ENCODE peak calls at places on chromosomes 4 and X, in six cellular contexts. One of them, this sample, is unnamed.

GRCh38 chr4:2256781-2257191 is 5.1 kb downstream of the MXD4 start:
- DNase-seq in endodermal cell: peak; percentile 44
- DNase-seq in adrenal gland: peak; percentile 68
- DNase-seq in Karpas-422: no peak
- DNase-seq in mucosa of descending colon: peak; percentile 56
- DNase-seq in MM.1S: no peak
- DNase-seq in this sample: peak; percentile 0

GRCh38 chr4:182518421-182518820 is 275.2 kb downstream of the TENM3 start:
- DNase-seq in endodermal cell: no peak
- DNase-seq in adrenal gland: no peak
- DNase-seq in Karpas-422: no peak
- DNase-seq in mucosa of descending colon: no peak
- DNase-seq in MM.1S: no peak
- DNase-seq in this sample: no peak

GRCh38 chr4:102247041-102247440 is 98.2 kb downstream of the SLC39A8 start:
- DNase-seq in endodermal cell: no peak
- DNase-seq in adrenal gland: no peak
- DNase-seq in Karpas-422: no peak
- DNase-seq in mucosa of descending colon: no peak
- DNase-seq in MM.1S: no peak
- DNase-seq in this sample: no peak

GRCh38 chr4:110666030-110666429 is 43.2 kb upstream of the PITX2 start:
- DNase-seq in endodermal cell: no peak
- DNase-seq in adrenal gland: no peak
- DNase-seq in Karpas-422: no peak
- DNase-seq in mucosa of descending colon: no peak
- DNase-seq in MM.1S: no peak
- DNase-seq in this sample: no peak

GRCh38 chr4:74631338-74631737 is 163.0 kb downstream of the BTC start:
- DNase-seq in endodermal cell: no peak
- DNase-seq in adrenal gland: no peak
- DNase-seq in Karpas-422: no peak
- DNase-seq in mucosa of descending colon: no peak
- DNase-seq in MM.1S: no peak
- DNase-seq in this sample: no peak

GRCh38 chrX:76428243-76429130 is 977 bp downstream of the MAGEE1 start:
- DNase-seq in endodermal cell: peak; percentile 66
- DNase-seq in adrenal gland: peak; percentile 9
- DNase-seq in Karpas-422: peak; percentile 55
- DNase-seq in mucosa of descending colon: peak; percentile 61
- DNase-seq in MM.1S: no peak
- DNase-seq in this sample: peak; percentile 53

GRCh38 chrX:13898084-13898483 is 81.2 kb upstream of the GPM6B start:
- DNase-seq in endodermal cell: peak; percentile 64
- DNase-seq in adrenal gland: no peak
- DNase-seq in Karpas-422: peak; percentile 86
- DNase-seq in mucosa of descending colon: no peak
- DNase-seq in MM.1S: peak; percentile 22
- DNase-seq in this sample: no peak

GRCh38 chr4:53484911-53485459 is 106.3 kb downstream of the LNX1 start:
- DNase-seq in endodermal cell: no peak
- DNase-seq in adrenal gland: no peak
- DNase-seq in Karpas-422: no peak
- DNase-seq in mucosa of descending colon: no peak
- DNase-seq in MM.1S: no peak
- DNase-seq in this sample: no peak

GRCh38 chrX:17826609-17827496 is 34.2 kb downstream of the RAI2 start:
- DNase-seq in endodermal cell: no peak
- DNase-seq in adrenal gland: no peak
- DNase-seq in Karpas-422: no peak
- DNase-seq in mucosa of descending colon: no peak
- DNase-seq in MM.1S: no peak
- DNase-seq in this sample: no peak

GRCh38 chrX:9278475-9279270 is 186.2 kb upstream of the TBL1X start:
- DNase-seq in endodermal cell: no peak
- DNase-seq in adrenal gland: no peak
- DNase-seq in Karpas-422: no peak
- DNase-seq in mucosa of descending colon: no peak
- DNase-seq in MM.1S: no peak
- DNase-seq in this sample: no peak

GRCh38 chrX:10041383-10041782 is 74.2 kb downstream of the CLDN34 start:
- DNase-seq in endodermal cell: peak; percentile 58
- DNase-seq in adrenal gland: no peak
- DNase-seq in Karpas-422: no peak
- DNase-seq in mucosa of descending colon: no peak
- DNase-seq in MM.1S: no peak
- DNase-seq in this sample: no peak

GRCh38 chr4:169823685-169824084 is 65.9 kb upstream of the HPF1 start:
- DNase-seq in endodermal cell: peak; percentile 91
- DNase-seq in adrenal gland: peak; percentile 32
- DNase-seq in Karpas-422: peak; percentile 46
- DNase-seq in mucosa of descending colon: no peak
- DNase-seq in MM.1S: peak; percentile 49
- DNase-seq in this sample: no peak

GRCh38 chrX:46912098-46912672 is at the start of gene JADE3:
- DNase-seq in endodermal cell: peak; percentile 88
- DNase-seq in adrenal gland: peak; percentile 77
- DNase-seq in Karpas-422: peak; percentile 43
- DNase-seq in mucosa of descending colon: peak; percentile 78
- DNase-seq in MM.1S: peak; percentile 56
- DNase-seq in this sample: no peak

GRCh38 chr4:212438-213174 is 88.3 kb downstream of the ZNF718 start:
- DNase-seq in endodermal cell: no peak
- DNase-seq in adrenal gland: peak; percentile 80
- DNase-seq in Karpas-422: no peak
- DNase-seq in mucosa of descending colon: no peak
- DNase-seq in MM.1S: no peak
- DNase-seq in this sample: no peak

GRCh38 chr4:76831475-76832390 is 66.2 kb downstream of the SOWAHB start:
- DNase-seq in endodermal cell: no peak
- DNase-seq in adrenal gland: no peak
- DNase-seq in Karpas-422: no peak
- DNase-seq in mucosa of descending colon: no peak
- DNase-seq in MM.1S: no peak
- DNase-seq in this sample: no peak

GRCh38 chr4:71230258-71230594 is 108.6 kb upstream of the SLC4A4 start:
- DNase-seq in endodermal cell: no peak
- DNase-seq in adrenal gland: no peak
- DNase-seq in Karpas-422: no peak
- DNase-seq in mucosa of descending colon: no peak
- DNase-seq in MM.1S: no peak
- DNase-seq in this sample: no peak

GRCh38 chrX:133085785-133086184 is 11.1 kb downstream of the USP26 start:
- DNase-seq in endodermal cell: no peak
- DNase-seq in adrenal gland: no peak
- DNase-seq in Karpas-422: no peak
- DNase-seq in mucosa of descending colon: no peak
- DNase-seq in MM.1S: no peak
- DNase-seq in this sample: no peak

GRCh38 chrX:149467920-149468319 is 37.2 kb downstream of the IDS start:
- DNase-seq in endodermal cell: no peak
- DNase-seq in adrenal gland: peak; percentile 18
- DNase-seq in Karpas-422: no peak
- DNase-seq in mucosa of descending colon: no peak
- DNase-seq in MM.1S: no peak
- DNase-seq in this sample: no peak

GRCh38 chr4:75244325-75244724 is 269.9 kb downstream of the RCHY1 start:
- DNase-seq in endodermal cell: no peak
- DNase-seq in adrenal gland: no peak
- DNase-seq in Karpas-422: no peak
- DNase-seq in mucosa of descending colon: peak; percentile 65
- DNase-seq in MM.1S: no peak
- DNase-seq in this sample: no peak

GRCh38 chr4:150310159-150310895 is 232.1 kb downstream of the DCLK2 start:
- DNase-seq in endodermal cell: no peak
- DNase-seq in adrenal gland: no peak
- DNase-seq in Karpas-422: no peak
- DNase-seq in mucosa of descending colon: no peak
- DNase-seq in MM.1S: no peak
- DNase-seq in this sample: no peak

GRCh38 chr4:25180524-25181131 is 20.4 kb upstream of the SEPSECS start:
- DNase-seq in endodermal cell: no peak
- DNase-seq in adrenal gland: no peak
- DNase-seq in Karpas-422: peak; percentile 88
- DNase-seq in mucosa of descending colon: no peak
- DNase-seq in MM.1S: peak; percentile 47
- DNase-seq in this sample: peak; percentile 9

GRCh38 chrX:149757206-149758067 is 16.4 kb upstream of the HSFX1 start:
- DNase-seq in endodermal cell: peak; percentile 22
- DNase-seq in adrenal gland: no peak
- DNase-seq in Karpas-422: no peak
- DNase-seq in mucosa of descending colon: no peak
- DNase-seq in MM.1S: no peak
- DNase-seq in this sample: no peak

GRCh38 chr4:95728145-95728544 is 111.7 kb upstream of the PDHA2 start:
- DNase-seq in endodermal cell: no peak
- DNase-seq in adrenal gland: no peak
- DNase-seq in Karpas-422: no peak
- DNase-seq in mucosa of descending colon: no peak
- DNase-seq in MM.1S: no peak
- DNase-seq in this sample: no peak

GRCh38 chr4:29311231-29311630 is 1408.9 kb upstream of the PCDH7 start:
- DNase-seq in endodermal cell: no peak
- DNase-seq in adrenal gland: no peak
- DNase-seq in Karpas-422: no peak
- DNase-seq in mucosa of descending colon: no peak
- DNase-seq in MM.1S: no peak
- DNase-seq in this sample: no peak

GRCh38 chr4:94546949-94547348 is 95.2 kb downstream of the PDLIM5 start:
- DNase-seq in endodermal cell: no peak
- DNase-seq in adrenal gland: no peak
- DNase-seq in Karpas-422: no peak
- DNase-seq in mucosa of descending colon: no peak
- DNase-seq in MM.1S: no peak
- DNase-seq in this sample: no peak
- H3K4me1 ChIP-seq in endodermal cell: peaks cover 11% of the 10 kb centered on the region
- H3K4me1 ChIP-seq in adrenal gland: peaks cover 4% of the 10 kb centered on the region
- H3K4me1 ChIP-seq in Karpas-422: no peaks in the 10 kb centered on the region
- H3K4me1 ChIP-seq in mucosa of descending colon: no peaks in the 10 kb centered on the region
- H3K4me1 ChIP-seq in MM.1S: no peaks in the 10 kb centered on the region
- H3K4me1 ChIP-seq in this sample: no peaks in the 10 kb centered on the region

GRCh38 chrX:40080896-40081678 is 16.7 kb downstream of the BCOR start:
- DNase-seq in endodermal cell: no peak
- DNase-seq in adrenal gland: no peak
- DNase-seq in Karpas-422: no peak
- DNase-seq in mucosa of descending colon: peak; percentile 29
- DNase-seq in MM.1S: no peak
- DNase-seq in this sample: no peak
- H3K4me1 ChIP-seq in endodermal cell: peaks cover 5% of the 10 kb centered on the region
- H3K4me1 ChIP-seq in adrenal gland: peaks cover 14% of the 10 kb centered on the region
- H3K4me1 ChIP-seq in Karpas-422: peaks cover 33% of the 10 kb centered on the region
- H3K4me1 ChIP-seq in mucosa of descending colon: peaks cover 18% of the 10 kb centered on the region
- H3K4me1 ChIP-seq in MM.1S: peaks cover 4% of the 10 kb centered on the region
- H3K4me1 ChIP-seq in this sample: peaks cover 26% of the 10 kb centered on the region

DNA sequence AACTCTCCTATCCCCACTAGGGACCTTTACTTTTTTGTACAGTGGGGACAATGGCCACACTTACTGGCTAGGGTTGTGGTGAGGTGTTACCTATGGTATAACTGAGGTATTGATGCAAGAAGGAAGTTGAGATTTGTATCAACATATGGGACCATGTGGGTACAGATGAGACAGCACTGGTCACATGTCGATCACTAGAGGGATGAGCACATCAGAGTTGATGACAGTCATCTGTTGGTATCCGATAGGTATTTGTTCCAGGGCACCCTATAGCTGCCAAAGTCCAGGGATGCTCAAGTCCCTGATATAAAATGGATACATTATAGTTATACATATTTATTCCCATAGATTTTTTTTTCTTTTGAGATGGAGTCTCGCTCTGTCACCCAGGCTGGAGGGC is 12.6 kb upstream of the SLC10A3 start:
- DNase-seq in endodermal cell: no peak
- DNase-seq in adrenal gland: no peak
- DNase-seq in Karpas-422: no peak
- DNase-seq in mucosa of descending colon: no peak
- DNase-seq in MM.1S: no peak
- DNase-seq in this sample: no peak
- H3K4me1 ChIP-seq in endodermal cell: no peaks in the 10 kb centered on the region
- H3K4me1 ChIP-seq in adrenal gland: no peaks in the 10 kb centered on the region
- H3K4me1 ChIP-seq in Karpas-422: peaks cover 17% of the 10 kb centered on the region
- H3K4me1 ChIP-seq in mucosa of descending colon: no peaks in the 10 kb centered on the region
- H3K4me1 ChIP-seq in MM.1S: no peaks in the 10 kb centered on the region
- H3K4me1 ChIP-seq in this sample: no peaks in the 10 kb centered on the region

GRCh38 chr4:105158837-105159236 is 12.2 kb downstream of the TET2 start:
- DNase-seq in endodermal cell: peak; percentile 51
- DNase-seq in adrenal gland: peak; percentile 63
- DNase-seq in Karpas-422: no peak
- DNase-seq in mucosa of descending colon: no peak
- DNase-seq in MM.1S: no peak
- DNase-seq in this sample: no peak
- H3K4me1 ChIP-seq in endodermal cell: peaks cover 6% of the 10 kb centered on the region
- H3K4me1 ChIP-seq in adrenal gland: no peaks in the 10 kb centered on the region
- H3K4me1 ChIP-seq in Karpas-422: peaks cover 6% of the 10 kb centered on the region
- H3K4me1 ChIP-seq in mucosa of descending colon: peaks cover 3% of the 10 kb centered on the region
- H3K4me1 ChIP-seq in MM.1S: peaks cover 15% of the 10 kb centered on the region
- H3K4me1 ChIP-seq in this sample: no peaks in the 10 kb centered on the region

GRCh38 chrX:45191820-45192409 is 8.8 kb downstream of the DIPK2B start:
- DNase-seq in endodermal cell: no peak
- DNase-seq in adrenal gland: peak; percentile 21
- DNase-seq in Karpas-422: no peak
- DNase-seq in mucosa of descending colon: no peak
- DNase-seq in MM.1S: no peak
- DNase-seq in this sample: no peak

GRCh38 chrX:45191383-45191782 is 9.3 kb downstream of the DIPK2B start:
- DNase-seq in endodermal cell: no peak
- DNase-seq in adrenal gland: no peak
- DNase-seq in Karpas-422: no peak
- DNase-seq in mucosa of descending colon: no peak
- DNase-seq in MM.1S: no peak
- DNase-seq in this sample: no peak

GRCh38 chrX:45186643-45187026 is 14.0 kb downstream of the DIPK2B start:
- DNase-seq in endodermal cell: no peak
- DNase-seq in adrenal gland: no peak
- DNase-seq in Karpas-422: no peak
- DNase-seq in mucosa of descending colon: no peak
- DNase-seq in MM.1S: no peak
- DNase-seq in this sample: no peak

GRCh38 chrX:45184211-45184610 is 16.5 kb downstream of the DIPK2B start:
- DNase-seq in endodermal cell: no peak
- DNase-seq in adrenal gland: no peak
- DNase-seq in Karpas-422: no peak
- DNase-seq in mucosa of descending colon: no peak
- DNase-seq in MM.1S: no peak
- DNase-seq in this sample: no peak

GRCh38 chrX:45187731-45188130 is 12.9 kb downstream of the DIPK2B start:
- DNase-seq in endodermal cell: no peak
- DNase-seq in adrenal gland: no peak
- DNase-seq in Karpas-422: no peak
- DNase-seq in mucosa of descending colon: no peak
- DNase-seq in MM.1S: no peak
- DNase-seq in this sample: no peak
- H3K4me1 ChIP-seq in endodermal cell: no peaks in the 10 kb centered on the region
- H3K4me1 ChIP-seq in adrenal gland: no peaks in the 10 kb centered on the region
- H3K4me1 ChIP-seq in Karpas-422: peaks cover 4% of the 10 kb centered on the region
- H3K4me1 ChIP-seq in mucosa of descending colon: no peaks in the 10 kb centered on the region
- H3K4me1 ChIP-seq in MM.1S: no peaks in the 10 kb centered on the region
- H3K4me1 ChIP-seq in this sample: no peaks in the 10 kb centered on the region

This sample was measured in CD8-positive, alpha-beta memory T cell.